ENCODE peak calls at places on chromosomes 11 and 22, in four cellular contexts. E is left ventricle myocardium inferior, K is body of pancreas, G is cardiac fibroblast. F is an unnamed sample.

GRCh38 chr11:1351278-1351937 is 38.3 kb upstream of the BRSK2 start:
- DNase-seq in K (no peak), G (no peak), E (no peak), F (no peak)

GRCh38 chr11:76823481-76824028 is 37.2 kb upstream of the ACER3 start:
- DNase-seq in G (peak; percentile 89), E (no peak), K (no peak), F (no peak)

GRCh38 chr11:40328890-40329617 is 1130.4 kb downstream of the LRRC4C start:
- DNase-seq in E (peak; percentile 15), K (peak; percentile 43), G (peak; percentile 99), F (peak; percentile 85)

GRCh38 chr11:130464289-130464812 is 15.9 kb downstream of the ADAMTS15 start:
- DNase-seq in G (no peak), K (no peak), E (no peak), F (no peak)

GRCh38 chr22:38981005-38981658 is 1.0 kb upstream of the APOBEC3B start:
- DNase-seq in E (no peak), G (peak; percentile 9), K (peak; percentile 73), F (no peak)

GRCh38 chr11:48103621-48104561 is 112.7 kb upstream of the OR4B1 start:
- DNase-seq in G (peak; percentile 22), E (no peak), K (no peak), F (no peak)

GRCh38 chr22:27435839-27436581 is 365.5 kb downstream of the MN1 start:
- DNase-seq in G (peak; percentile 48), E (peak; percentile 74), K (no peak), F (no peak)

GRCh38 chr11:32003335-32003734 is 87.5 kb upstream of the RCN1 start:
- DNase-seq in G (no peak), E (no peak), K (no peak), F (no peak)

GRCh38 chr11:59754859-59755700 is at the start of gene STX3:
- DNase-seq in G (peak; percentile 68), K (peak; percentile 77), E (peak; percentile 74), F (no peak)

GRCh38 chr11:62804310-62805043 is 763 bp downstream of the NXF1 start:
- DNase-seq in G (peak; percentile 55), K (no peak), E (no peak), F (no peak)

GRCh38 chr11:106585061-106585460 is 433.2 kb downstream of the GUCY1A2 start:
- DNase-seq in G (peak; percentile 65), K (no peak), E (no peak), F (no peak)

GRCh38 chr11:113563766-113564165 is 88.6 kb upstream of the DRD2 start:
- DNase-seq in G (no peak), K (no peak), E (no peak), F (no peak)

GRCh38 chr22:17949926-17950473 is 74.4 kb downstream of the MICAL3 start:
- DNase-seq in E (no peak), G (no peak), K (no peak), F (no peak)

GRCh38 chr11:17972987-17973386 is 39.9 kb downstream of the SERGEF start:
- DNase-seq in G (peak; percentile 76), K (no peak), E (peak; percentile 44), F (no peak)

GRCh38 chr11:1193326-1194230 is 29.3 kb upstream of the MUC5B start:
- DNase-seq in K (peak; percentile 5), E (peak; percentile 11), G (no peak), F (peak; percentile 6)

GRCh38 chr11:123255909-123256308 is 60.9 kb upstream of the CLMP start:
- DNase-seq in G (no peak), K (no peak), E (no peak), F (no peak)

GRCh38 chr11:116240661-116241060 is 532.1 kb downstream of the BUD13 start:
- DNase-seq in K (no peak), G (peak; percentile 33), E (no peak), F (no peak)

GRCh38 chr11:70488171-70488570 is 89.8 kb downstream of the CTTN start:
- DNase-seq in K (no peak), E (peak; percentile 5), G (no peak), F (no peak)

GRCh38 chr22:31105282-31105929 is 2.0 kb downstream of the SELENOM start:
- DNase-seq in G (peak; percentile 19), E (no peak), K (no peak), F (no peak)
- H3K4me3 ChIP-seq in G (no peak overlapping the region), E (peak overlapping the region; percentile 85), K (no peak overlapping the region), F (no peak overlapping the region)

GRCh38 chr22:29197096-29197495 is 8.6 kb upstream of the EMID1 start:
- DNase-seq in G (no peak), K (no peak), E (no peak), F (no peak)

GRCh38 chr22:29195964-29196666 is 9.6 kb upstream of the EMID1 start:
- DNase-seq in E (no peak), G (no peak), K (no peak), F (no peak)

GRCh38 chr22:29190915-29191314 is 14.8 kb upstream of the EMID1 start:
- DNase-seq in G (no peak), E (no peak), K (no peak), F (no peak)

GRCh38 chr22:29195118-29195963 is 10.4 kb upstream of the EMID1 start:
- DNase-seq in E (no peak), G (no peak), K (no peak), F (no peak)

DNA sequence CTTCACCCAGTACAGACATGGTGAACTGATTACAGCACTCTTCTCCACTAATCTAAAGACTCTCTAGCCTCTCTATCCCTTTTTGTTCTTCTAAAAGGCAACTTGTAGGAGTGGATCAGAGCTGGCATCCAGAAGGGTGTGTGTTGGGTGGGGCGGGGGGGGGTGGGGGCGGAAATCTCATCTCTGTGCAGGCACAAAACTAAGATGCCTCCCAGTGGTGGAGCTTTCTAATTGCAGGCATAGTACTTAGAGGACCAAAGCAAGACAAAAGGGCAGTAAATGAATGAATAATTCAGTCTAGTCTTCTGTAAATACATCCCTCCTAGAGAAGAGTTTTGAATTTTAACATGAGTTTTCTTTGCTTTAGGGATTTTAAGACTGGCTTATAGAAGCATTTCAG is 11.4 kb upstream of the EMID1 start:
- DNase-seq in E (no peak), K (no peak), G (no peak), F (no peak)
- TF ChIP-seq CTCF in E (no peak), K (no peak), G (no peak), F (no peak)

GRCh38 chr22:35314161-35314942 is 14.7 kb downstream of the TOM1 start:
- DNase-seq in K (peak; percentile 7), G (peak; percentile 16), E (no peak), F (no peak)

GRCh38 chr22:35317680-35318290 is 18.1 kb downstream of the TOM1 start:
- DNase-seq in G (no peak), E (no peak), K (no peak), F (no peak)

GRCh38 chr22:35315141-35315854 is 15.6 kb downstream of the TOM1 start:
- DNase-seq in G (no peak), K (peak; percentile 16), E (peak; percentile 52), F (no peak)

GRCh38 chr22:35318346-35319215 is 18.9 kb downstream of the TOM1 start:
- DNase-seq in K (no peak), G (no peak), E (no peak), F (no peak)

DNA sequence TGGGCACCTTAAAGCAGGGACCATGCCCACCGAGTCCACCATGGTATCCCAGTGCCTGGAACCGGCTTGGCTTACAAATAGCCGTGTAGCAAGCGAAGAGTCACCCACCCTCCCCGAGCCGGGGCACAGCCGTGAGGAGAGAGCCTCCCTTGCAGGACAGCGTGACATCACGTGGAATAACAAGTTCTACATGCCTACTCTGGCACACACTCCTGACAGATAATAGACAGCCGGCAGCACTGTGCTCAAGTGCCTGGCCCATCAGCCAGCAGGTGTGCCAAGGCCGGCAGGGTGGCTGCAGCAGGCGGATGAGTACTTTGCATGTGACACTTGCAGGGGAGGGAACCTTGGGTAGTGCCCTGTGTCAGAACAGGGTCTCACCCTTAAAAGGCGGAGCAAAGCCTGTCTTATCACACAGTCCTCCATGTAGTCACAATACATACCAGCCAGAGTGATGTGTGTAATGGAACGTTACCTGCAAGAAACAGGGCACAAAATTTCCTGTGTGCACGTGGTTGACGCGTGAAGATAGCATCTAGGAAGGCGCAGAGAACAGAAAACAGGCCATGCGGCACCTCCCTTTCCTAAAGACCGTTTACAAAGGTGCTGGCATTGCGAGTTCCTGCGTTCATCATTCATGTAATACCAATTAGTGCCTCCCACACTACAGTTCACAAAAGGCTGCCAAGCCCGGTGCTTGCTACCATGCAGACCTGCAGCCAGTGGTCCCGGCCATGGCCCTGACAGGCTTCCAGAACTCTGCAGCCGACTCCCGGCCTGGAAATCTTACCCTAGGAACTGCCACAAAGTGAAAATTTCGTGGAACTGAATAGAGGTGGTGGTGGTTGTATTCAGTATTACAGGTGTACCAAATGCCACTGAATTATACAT is 16.4 kb downstream of the TOM1 start:
- DNase-seq in G (no peak), K (peak; percentile 13), E (peak; percentile 76), F (peak; percentile 89)
- H3K4me3 ChIP-seq in G (no peak overlapping the region), K (no peak overlapping the region), E (peak overlapping the region; percentile 41), F (peak overlapping the region; percentile 34)

GRCh38 chr11:126331286-126331685 is 24.2 kb upstream of the ST3GAL4 start:
- DNase-seq in G (no peak), K (no peak), E (no peak), F (no peak)
- TF ChIP-seq CTCF in G (no peak), K (no peak), E (no peak), F (no peak)

DNA sequence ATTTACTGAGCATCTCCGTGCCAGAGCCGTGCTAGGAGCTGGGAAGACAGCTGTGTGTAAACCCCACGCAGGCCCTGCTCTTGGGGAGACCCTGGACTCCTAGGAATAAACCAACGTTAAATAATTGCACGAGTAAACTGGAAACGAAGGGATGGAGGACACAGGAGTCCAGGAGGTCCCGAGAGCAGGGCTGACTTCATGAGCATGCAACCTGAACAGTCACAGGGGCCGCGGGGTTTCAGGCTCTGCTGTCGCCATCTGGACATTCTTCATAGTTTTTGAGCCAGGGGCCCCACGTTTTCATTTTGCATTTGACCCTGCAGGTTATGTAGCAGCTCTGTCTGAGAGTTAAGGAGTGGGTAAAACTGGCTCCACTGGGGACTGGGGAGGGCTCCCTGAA is 63.0 kb downstream of the PRDM11 start:
- DNase-seq in E (no peak), K (no peak), G (no peak), F (no peak)
- H3K4me3 ChIP-seq in E (peak overlapping the region; percentile 50), K (no peak overlapping the region), G (no peak overlapping the region), F (no peak overlapping the region)

GRCh38 chr22:35600466-35600865 is 16.7 kb downstream of the MB start:
- DNase-seq in G (no peak), K (no peak), E (no peak), F (no peak)
- TF ChIP-seq CTCF in G (no peak), K (no peak), E (no peak), F (no peak)

GRCh38 chr11:117873828-117874125 is 2.7 kb downstream of the FXYD6 start:
- DNase-seq in G (no peak), E (no peak), K (no peak), F (no peak)
- H3K4me3 ChIP-seq in G (no peak overlapping the region), E (peak overlapping the region; percentile 87), K (no peak overlapping the region), F (no peak overlapping the region)

F was measured in LNCaP clone FGC.